ENCODE peak calls at places on chromosomes 6 and 20, in eight cellular contexts. W is M059J; O is Peyer's patch; U is GM23248; T is activated CD8-positive, alpha-beta memory T cell treated with anti-CD3 and anti-CD28 coated beads, Interleukin-2, amount 50 U/mL, for 4 hours; P is EH; N is GM13977; S is heart left ventricle. C is an unnamed sample.
A peak's percentile ranks its signal among the peaks of the same experiment; 100 is the strongest.

GRCh38 chr6:148382856-148383255 is 40.2 kb downstream of the SASH1 start:
- DNase-seq in U (no peak), N (no peak), S (no peak), W (no peak), T (no peak), P (no peak), O (no peak), C (no peak)

GRCh38 chr6:20542927-20543602 is 8.8 kb downstream of the CDKAL1 start:
- DNase-seq in P (peak; percentile 51), N (peak; percentile 52), U (peak; percentile 71), S (no peak), T (no peak), O (no peak), W (peak; percentile 83), C (peak; percentile 63)

GRCh38 chr6:55918639-55919038 is 43.2 kb upstream of the BMP5 start:
- DNase-seq in P (peak; percentile 72), U (peak; percentile 82), T (no peak), W (peak; percentile 80), O (no peak), S (no peak), N (no peak), C (peak; percentile 88)

GRCh38 chr6:148249160-148249559 is 93.5 kb upstream of the SASH1 start:
- DNase-seq in O (no peak), N (no peak), S (no peak), T (no peak), P (no peak), W (no peak), U (no peak), C (no peak)

GRCh38 chr6:43838276-43839036 is 68.4 kb downstream of the VEGFA start:
- DNase-seq in N (peak; percentile 55), W (peak; percentile 79), P (peak; percentile 83), T (no peak), S (peak; percentile 76), O (peak; percentile 78), U (peak; percentile 89), C (peak; percentile 73)

GRCh38 chr6:36419295-36419694 is 23.4 kb downstream of the PXT1 start:
- DNase-seq in T (no peak), P (no peak), O (no peak), U (no peak), N (no peak), S (no peak), W (no peak), C (no peak)

GRCh38 chr20:40535816-40536215 is 153.2 kb downstream of the MAFB start:
- DNase-seq in O (no peak), U (no peak), T (no peak), S (no peak), W (peak; percentile 75), P (no peak), N (no peak), C (peak; percentile 19)

GRCh38 chr6:129641344-129641743 is 68.6 kb downstream of the ARHGAP18 start:
- DNase-seq in S (no peak), W (peak; percentile 84), N (no peak), P (peak; percentile 88), U (peak; percentile 62), O (no peak), T (no peak), C (peak; percentile 61)

GRCh38 chr6:132320007-132320406 is 81.3 kb downstream of the MOXD1 start:
- DNase-seq in P (peak; percentile 78), U (peak; percentile 57), W (peak; percentile 52), O (no peak), N (no peak), T (no peak), S (no peak), C (peak; percentile 33)

GRCh38 chr20:23407770-23408467 is 13.4 kb downstream of the NAPB start:
- DNase-seq in N (peak; percentile 34), U (no peak), S (no peak), T (no peak), P (no peak), W (no peak), O (no peak), C (no peak)

GRCh38 chr6:169008641-169009040 is 245.0 kb downstream of the THBS2 start:
- DNase-seq in U (peak; percentile 12), P (peak; percentile 18), S (no peak), N (no peak), W (peak; percentile 66), T (no peak), O (no peak), C (no peak)

GRCh38 chr20:61845276-61845675 is 220.4 kb downstream of the TAF4 start:
- DNase-seq in O (no peak), T (no peak), S (no peak), W (no peak), P (no peak), U (no peak), N (no peak), C (no peak)

GRCh38 chr6:52612336-52613096 is 35.7 kb upstream of the TRAM2 start:
- DNase-seq in S (no peak), P (peak; percentile 77), T (no peak), N (no peak), U (peak; percentile 59), O (no peak), W (peak; percentile 97), C (peak; percentile 88)

GRCh38 chr20:10047427-10047826 is 12.6 kb downstream of the ANKEF1 start:
- DNase-seq in W (peak; percentile 21), O (no peak), P (no peak), U (peak; percentile 4), T (no peak), S (no peak), N (no peak), C (peak; percentile 41)

GRCh38 chr6:139367810-139368321 is 6.6 kb downstream of the CITED2 start:
- DNase-seq in N (no peak), O (no peak), W (peak; percentile 34), U (no peak), T (no peak), S (no peak), P (peak; percentile 21), C (no peak)

GRCh38 chr20:57710841-57711240 is 1.0 kb upstream of the PMEPA1 start:
- DNase-seq in P (no peak), W (no peak), T (no peak), O (no peak), U (no peak), N (no peak), S (no peak), C (no peak)

GRCh38 chr20:3471397-3472021 is 691 bp downstream of the ATRN start:
- DNase-seq in W (no peak), N (no peak), U (peak; percentile 18), S (no peak), P (no peak), O (no peak), T (no peak), C (peak; percentile 10)

GRCh38 chr6:63476302-63476701 is 96.0 kb upstream of the LOC128125822 start:
- DNase-seq in S (no peak), N (no peak), T (no peak), P (no peak), U (no peak), W (no peak), O (no peak), C (no peak)

GRCh38 chr20:51014797-51015722 is 7.8 kb downstream of the KCNG1 start:
- DNase-seq in P (peak; percentile 77), T (no peak), U (peak; percentile 77), S (no peak), W (peak; percentile 61), O (peak; percentile 72), N (peak; percentile 56), C (peak; percentile 82)

GRCh38 chr20:50124496-50124895 is 11.5 kb upstream of the UBE2V1 start:
- DNase-seq in P (no peak), O (no peak), S (no peak), U (no peak), T (no peak), N (no peak), W (no peak), C (no peak)

GRCh38 chr6:144075187-144075586 is 20.2 kb downstream of the SF3B5 start:
- DNase-seq in U (no peak), O (no peak), T (no peak), S (no peak), P (no peak), W (no peak), N (no peak), C (no peak)

GRCh38 chr20:56629464-56630085 is 469 bp downstream of the TFAP2C start:
- DNase-seq in O (no peak), T (no peak), W (peak; percentile 27), U (peak; percentile 64), S (no peak), P (peak; percentile 34), N (peak; percentile 44), C (peak; percentile 50)

GRCh38 chr6:25314776-25315175 is 35.6 kb downstream of the CARMIL1 start:
- DNase-seq in S (no peak), O (no peak), P (no peak), N (no peak), W (no peak), U (no peak), T (no peak), C (no peak)

GRCh38 chr20:23291575-23292240 is 58.9 kb upstream of the NXT1 start:
- DNase-seq in W (no peak), U (no peak), O (peak; percentile 27), N (no peak), S (no peak), T (no peak), P (no peak), C (no peak)

GRCh38 chr6:42783876-42784738 is 2.3 kb downstream of the BICRAL start:
- DNase-seq in W (no peak), O (no peak), T (no peak), N (no peak), P (no peak), S (no peak), U (peak; percentile 67), C (peak; percentile 26)

GRCh38 chr6:50128420-50129005 is 78.8 kb upstream of the DEFB112 start:
- DNase-seq in N (peak; percentile 9), W (peak; percentile 17), O (no peak), T (no peak), U (peak; percentile 50), S (no peak), P (peak; percentile 20), C (peak; percentile 39)

GRCh38 chr20:881051-881820 is 34.9 kb downstream of the ANGPT4 start:
- DNase-seq in O (no peak), N (no peak), U (peak; percentile 73), T (no peak), P (peak; percentile 64), S (no peak), W (peak; percentile 88), C (peak; percentile 77)

C was measured in ELR.